ENCODE peak calls at places on chromosomes 6 and 20, in eight cellular contexts. I, X, K, U, M, P, Y and C are unnamed samples.
A peak's percentile ranks its signal among the peaks of the same experiment; 100 is the strongest.

GRCh38 chr6:98254624-98255023 is 579.8 kb upstream of the POU3F2 start:
- DNase-seq in K (no peak), I (no peak), U (no peak), X (no peak), Y (no peak), P (no peak), M (no peak), C (no peak)

GRCh38 chr6:137451926-137452325 is 42.3 kb downstream of the OLIG3 start:
- DNase-seq in Y (no peak), P (no peak), U (no peak), X (peak; percentile 26), M (no peak), K (no peak), I (no peak), C (no peak)

GRCh38 chr6:118746100-118746874 is 94.9 kb upstream of the CEP85L start:
- DNase-seq in U (no peak), K (no peak), X (no peak), Y (no peak), I (no peak), M (no peak), P (no peak), C (no peak)

GRCh38 chr20:35601990-35602389 is 13.6 kb upstream of the SPAG4 start:
- DNase-seq in K (no peak), M (no peak), Y (no peak), P (no peak), U (no peak), I (no peak), X (no peak), C (no peak)

GRCh38 chr6:107540465-107540857 is 50.5 kb downstream of the SOBP start:
- DNase-seq in X (no peak), U (peak; percentile 95), K (no peak), M (no peak), Y (no peak), P (no peak), I (no peak), C (no peak)

GRCh38 chr6:128487746-128488145 is 32.7 kb downstream of the PTPRK start:
- DNase-seq in P (no peak), I (no peak), U (no peak), M (no peak), Y (no peak), K (no peak), X (no peak), C (no peak)

GRCh38 chr20:4161447-4162251 is 146.3 kb upstream of the RNF24 start:
- DNase-seq in X (no peak), K (no peak), I (no peak), U (peak; percentile 25), P (peak; percentile 19), M (no peak), Y (no peak), C (no peak)

GRCh38 chr6:16972535-16972934 is 129.3 kb upstream of the STMND1 start:
- DNase-seq in U (no peak), K (no peak), Y (no peak), I (no peak), P (no peak), M (no peak), X (no peak), C (no peak)

GRCh38 chr6:107021786-107022185 is 6.2 kb upstream of the MTRES1 start:
- DNase-seq in X (peak; percentile 8), Y (no peak), U (no peak), I (no peak), P (no peak), M (no peak), K (no peak), C (no peak)

GRCh38 chr6:154882107-154882506 is 113.0 kb upstream of the TIAM2 start:
- DNase-seq in X (no peak), Y (no peak), U (no peak), M (no peak), K (no peak), I (no peak), P (no peak), C (no peak)

GRCh38 chr20:37971561-37972127 is 61.6 kb downstream of the TTI1 start:
- DNase-seq in I (no peak), M (no peak), Y (no peak), U (no peak), K (no peak), P (no peak), X (no peak), C (no peak)

GRCh38 chr6:167151648-167152047 is 6.1 kb downstream of the GPR31 start:
- DNase-seq in X (no peak), U (no peak), M (no peak), I (no peak), K (no peak), Y (no peak), P (no peak), C (no peak)

GRCh38 chr20:4329232-4329631 is 313.9 kb upstream of the RNF24 start:
- DNase-seq in Y (no peak), K (no peak), P (no peak), I (peak; percentile 38), X (no peak), M (no peak), U (no peak), C (no peak)

GRCh38 chr6:2448826-2449571 is 203.6 kb upstream of the GMDS start:
- DNase-seq in Y (no peak), M (peak; percentile 69), U (peak; percentile 72), P (no peak), I (peak; percentile 75), X (peak; percentile 86), K (peak; percentile 58), C (peak; percentile 59)

GRCh38 chr6:43937236-43938177 is 167.5 kb downstream of the VEGFA start:
- DNase-seq in X (no peak), I (no peak), M (peak; percentile 67), Y (no peak), P (no peak), K (peak; percentile 83), U (no peak), C (no peak)

GRCh38 chr6:164286021-164286420 is 871.5 kb downstream of the QKI start:
- DNase-seq in P (no peak), I (no peak), M (no peak), Y (no peak), K (no peak), U (no peak), X (peak; percentile 2), C (no peak)

DNA sequence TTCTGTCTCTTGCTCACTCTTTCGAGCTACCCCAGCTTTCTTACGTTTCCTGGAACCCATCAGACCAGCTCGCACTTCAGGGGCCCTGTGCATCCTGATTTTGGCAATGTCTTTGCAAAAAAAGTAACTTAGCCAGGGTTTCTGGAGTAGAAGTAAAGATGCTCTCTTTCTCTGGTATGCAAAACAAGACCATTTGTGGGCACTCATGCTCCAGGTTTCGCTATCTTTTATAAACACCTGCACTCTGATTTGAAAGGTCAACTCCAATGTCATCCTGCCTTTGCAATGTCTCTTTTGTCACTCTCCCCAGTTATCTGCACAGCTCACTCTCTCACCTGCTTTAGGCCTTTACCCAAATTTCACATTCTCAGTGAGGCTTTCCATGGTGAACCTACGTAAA is 869.1 kb downstream of the QKI start:
- DNase-seq in X (no peak), I (no peak), M (no peak), U (no peak), Y (no peak), P (no peak), K (no peak), C (no peak)
- TF ChIP-seq MAX in X (no peak), I (no peak), M (no peak), U (no peak), Y (no peak), P (no peak), K (no peak), C (no peak)

GRCh38 chr20:1899169-1899525 is 3.9 kb downstream of the SIRPA start:
- DNase-seq in I (no peak), K (no peak), P (no peak), U (no peak), X (no peak), Y (no peak), M (peak; percentile 53), C (no peak)

GRCh38 chr20:1897965-1898464 is 2.8 kb downstream of the SIRPA start:
- DNase-seq in X (no peak), P (peak; percentile 57), Y (no peak), K (no peak), I (no peak), U (no peak), M (no peak), C (no peak)

GRCh38 chr20:1897486-1897885 is 2.3 kb downstream of the SIRPA start:
- DNase-seq in X (no peak), I (peak; percentile 47), K (no peak), P (no peak), U (no peak), Y (no peak), M (no peak), C (no peak)

GRCh38 chr20:1900321-1900791 is 5.1 kb downstream of the SIRPA start:
- DNase-seq in P (no peak), M (peak; percentile 86), K (peak; percentile 39), X (peak; percentile 78), U (peak; percentile 89), I (peak; percentile 89), Y (peak; percentile 73), C (peak; percentile 68)

GRCh38 chr20:1898496-1899168 is 3.4 kb downstream of the SIRPA start:
- DNase-seq in M (no peak), P (no peak), Y (no peak), K (no peak), I (no peak), X (no peak), U (no peak), C (no peak)
- H3K27ac ChIP-seq in M (peak overlapping the region; percentile 39), P (peak overlapping the region; percentile 72), Y (no peak overlapping the region), K (no peak overlapping the region), I (no peak overlapping the region), X (no peak overlapping the region), U (no peak overlapping the region), C (no peak overlapping the region)

GRCh38 chr20:44706371-44707258 is 8.6 kb upstream of the CCN5 start:
- DNase-seq in X (no peak), P (no peak), K (no peak), I (no peak), Y (no peak), U (no peak), M (no peak), C (no peak)
- TF ChIP-seq MAX in X (no peak), P (no peak), K (no peak), I (no peak), Y (no peak), U (no peak), M (no peak), C (no peak)

DNA sequence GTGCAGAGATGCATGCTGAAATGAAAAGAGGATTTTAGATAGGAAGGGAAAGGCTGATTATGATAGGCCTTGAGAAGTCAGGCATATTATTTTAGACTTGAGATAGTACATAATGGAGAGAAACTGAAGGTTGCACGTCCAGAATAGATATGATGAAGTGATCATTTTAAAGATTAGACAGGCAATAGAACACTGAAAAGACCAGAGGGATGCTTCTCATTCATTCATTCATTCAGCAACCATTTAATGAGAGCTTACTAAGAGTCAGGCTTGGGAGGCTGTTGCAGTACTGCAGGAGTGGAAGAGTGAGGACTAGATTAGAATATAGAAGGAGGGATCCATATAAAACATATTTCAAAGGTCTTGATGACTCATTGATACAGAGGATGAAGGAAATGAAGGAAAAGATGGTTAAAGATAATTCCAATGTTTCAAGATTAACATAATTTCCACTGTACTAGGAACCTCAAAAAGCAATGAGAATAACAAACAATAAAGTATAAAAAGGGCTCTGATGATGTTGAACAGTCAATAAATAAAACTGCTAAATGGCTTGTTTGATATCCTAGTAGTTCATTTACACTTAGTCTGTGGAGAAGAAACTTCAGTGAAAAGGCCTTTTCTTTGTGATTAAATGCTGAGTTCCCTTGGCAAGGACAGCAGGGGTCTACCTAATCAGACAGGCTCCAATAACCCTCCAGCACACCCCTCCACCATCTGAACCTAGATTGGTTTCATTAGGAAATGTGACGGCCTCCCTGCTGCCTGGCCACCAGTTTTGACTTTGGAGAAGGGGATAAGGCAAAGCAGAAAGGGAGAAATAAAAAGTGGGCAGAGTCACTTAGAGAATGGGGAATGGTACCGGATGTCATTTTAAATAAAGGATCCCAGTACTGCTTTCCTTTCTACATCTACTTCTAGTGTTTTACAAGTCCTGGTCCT is 5.3 kb upstream of the FBXO9 start:
- DNase-seq in P (no peak), U (no peak), M (peak; percentile 10), I (no peak), K (no peak), Y (no peak), X (peak; percentile 9), C (no peak)
- H3K27ac ChIP-seq in P (no peak overlapping the region), U (no peak overlapping the region), M (peak overlapping the region; percentile 96), I (no peak overlapping the region), K (no peak overlapping the region), Y (no peak overlapping the region), X (no peak overlapping the region), C (no peak overlapping the region)